ENCODE peak calls at places on chromosome 9, in seven cellular contexts. V is CD8-positive, alpha-beta T cell; G is A549; B is stomach; O is chondrocyte; X is progenitor cell of endocrine pancreas; M is left ventricle myocardium inferior. F is an unnamed sample.

GRCh38 chr9:336039-336438 is 121.4 kb downstream of the DOCK8 start:
- DNase-seq in V (no peak), B (peak), M (no peak), O (no peak), X (peak), G (no peak), F (no peak)

GRCh38 chr9:116039893-116040292 is 113.7 kb upstream of the PAPPA start:
- DNase-seq in X (no peak), B (no peak), V (no peak), M (no peak), G (no peak), O (no peak), F (no peak)

GRCh38 chr9:655875-656274 is 185.6 kb upstream of the DMRT1 start:
- DNase-seq in B (peak), O (no peak), M (peak), X (no peak), V (no peak), G (no peak), F (no peak)

GRCh38 chr9:15355669-15356068 is 48.7 kb upstream of the TTC39B start:
- DNase-seq in M (no peak), V (no peak), B (no peak), O (no peak), G (no peak), X (no peak), F (no peak)

GRCh38 chr9:124786881-124787573 is 10.1 kb downstream of the OLFML2A start:
- DNase-seq in V (no peak), O (peak), G (no peak), B (peak), X (no peak), M (no peak), F (no peak)

GRCh38 chr9:109307380-109308240 is 13.2 kb downstream of the EPB41L4B start:
- DNase-seq in G (peak), V (no peak), M (no peak), B (peak), O (no peak), X (no peak), F (no peak)

GRCh38 chr9:76369583-76369982 is 24.6 kb downstream of the RFK start:
- DNase-seq in V (no peak), X (no peak), O (no peak), M (no peak), B (peak), G (no peak), F (no peak)

GRCh38 chr9:72442212-72442607 is 77.2 kb upstream of the ZFAND5 start:
- DNase-seq in O (no peak), G (peak), V (no peak), B (no peak), X (no peak), M (no peak), F (no peak)

GRCh38 chr9:24698864-24699518 is 153.3 kb upstream of the IZUMO3 start:
- DNase-seq in B (no peak), V (no peak), M (no peak), O (no peak), X (no peak), G (no peak), F (no peak)

GRCh38 chr9:89661956-89662717 is 57.3 kb downstream of the GADD45G start:
- DNase-seq in X (peak), B (peak), O (peak), M (peak), G (peak), V (no peak), F (peak)

GRCh38 chr9:132160802-132161742 is 786 bp upstream of the NTNG2 start:
- DNase-seq in V (peak), G (peak), B (peak), X (no peak), M (no peak), O (no peak), F (peak)

GRCh38 chr9:93308676-93309075 is 124.7 kb downstream of the WNK2 start:
- DNase-seq in O (no peak), X (no peak), V (no peak), B (peak), M (no peak), G (no peak), F (no peak)

GRCh38 chr9:95185931-95186330 is 131.6 kb downstream of the FANCC start:
- DNase-seq in X (no peak), G (no peak), O (no peak), M (no peak), V (no peak), B (no peak), F (no peak)

GRCh38 chr9:95181226-95181818 is 136.2 kb downstream of the FANCC start:
- DNase-seq in O (no peak), M (no peak), G (peak), X (no peak), B (no peak), V (no peak), F (no peak)

GRCh38 chr9:95177617-95178016 is 139.9 kb downstream of the FANCC start:
- DNase-seq in X (no peak), G (no peak), M (no peak), O (no peak), V (no peak), B (no peak), F (no peak)

GRCh38 chr9:95181845-95182244 is 135.7 kb downstream of the FANCC start:
- DNase-seq in V (no peak), M (no peak), G (no peak), X (no peak), B (no peak), O (no peak), F (no peak)

DNA sequence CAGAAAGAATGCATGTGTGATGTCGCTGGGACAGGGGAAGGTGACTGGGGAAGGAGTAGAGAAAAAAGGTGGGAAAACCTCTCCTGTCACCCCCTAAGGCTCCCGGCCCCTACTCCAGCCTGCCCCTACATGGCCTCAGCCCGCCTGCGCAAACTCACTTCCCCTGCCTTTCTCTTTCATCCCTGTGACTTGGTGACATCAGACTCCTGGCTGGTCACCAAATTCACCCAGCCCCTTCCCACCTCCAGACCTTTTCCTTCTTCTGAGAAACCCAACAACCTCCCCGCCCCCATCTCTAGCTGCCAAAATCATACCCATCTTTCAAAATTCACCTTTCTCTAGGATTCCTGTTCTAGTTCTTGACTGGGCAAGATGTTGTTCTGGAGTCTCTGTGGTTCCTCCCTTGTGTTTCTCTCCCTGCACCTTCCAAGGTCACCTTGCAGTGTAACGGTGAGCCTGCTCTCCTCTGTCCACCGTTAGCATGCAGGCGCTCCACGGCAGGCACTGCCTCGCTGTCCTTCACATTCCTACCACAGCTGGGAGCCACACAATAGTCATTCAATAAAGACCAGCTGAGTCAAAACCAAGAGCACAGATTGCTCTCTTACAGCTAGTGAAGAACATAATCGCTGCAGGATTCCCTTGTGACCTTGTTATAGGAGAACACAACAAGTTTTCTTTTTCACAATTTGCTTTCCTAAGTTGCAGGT is 134.5 kb downstream of the FANCC start:
- DNase-seq in B (no peak), G (no peak), V (no peak), X (no peak), O (no peak), M (no peak), F (no peak)
- TF ChIP-seq CTCF in B (no peak), G (no peak), V (no peak), X (peak), O (peak), M (peak), F (no peak)

GRCh38 chr9:121736964-121737462 is 85.6 kb downstream of the DAB2IP start:
- DNase-seq in M (peak), G (peak), X (no peak), V (no peak), O (no peak), B (peak), F (no peak)

GRCh38 chr9:121734465-121734864 is 83.0 kb downstream of the DAB2IP start:
- DNase-seq in G (no peak), O (no peak), M (no peak), X (no peak), V (no peak), B (no peak), F (no peak)

GRCh38 chr9:121735065-121735791 is 83.8 kb downstream of the DAB2IP start:
- DNase-seq in B (no peak), M (no peak), O (no peak), V (no peak), G (peak), X (no peak), F (no peak)

GRCh38 chr9:121736147-121736721 is 84.8 kb downstream of the DAB2IP start:
- DNase-seq in V (no peak), X (peak), G (peak), B (peak), O (no peak), M (peak), F (no peak)

DNA sequence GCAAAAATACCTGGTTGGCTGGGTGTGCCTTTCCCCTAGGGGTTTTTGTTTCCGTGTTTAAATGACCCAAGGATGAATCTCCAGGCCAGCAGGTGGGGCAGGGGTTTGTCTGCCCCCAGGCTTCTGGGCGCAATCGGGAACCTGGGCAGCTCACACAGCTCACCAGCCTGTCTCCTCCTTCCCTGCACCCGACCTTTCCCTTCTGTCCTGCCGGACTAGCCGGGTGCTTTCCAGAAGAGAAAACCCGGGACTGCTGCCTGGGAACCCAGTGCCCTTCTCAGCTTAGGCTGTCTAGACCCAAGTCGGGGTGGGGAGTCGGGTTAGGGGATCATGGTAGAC is 84.3 kb downstream of the DAB2IP start:
- DNase-seq in X (no peak), O (no peak), V (no peak), G (peak), B (no peak), M (no peak), F (no peak)
- TF ChIP-seq CTCF in X (no peak), O (no peak), V (no peak), G (no peak), B (no peak), M (no peak), F (no peak)

GRCh38 chr9:100602302-100602930 is 24.5 kb downstream of the CAVIN4 start:
- DNase-seq in X (peak), B (no peak), O (no peak), G (peak), M (no peak), V (no peak), F (no peak)
- TF ChIP-seq CTCF in X (peak), B (peak), O (peak), G (peak), M (peak), V (no peak), F (no peak)

DNA sequence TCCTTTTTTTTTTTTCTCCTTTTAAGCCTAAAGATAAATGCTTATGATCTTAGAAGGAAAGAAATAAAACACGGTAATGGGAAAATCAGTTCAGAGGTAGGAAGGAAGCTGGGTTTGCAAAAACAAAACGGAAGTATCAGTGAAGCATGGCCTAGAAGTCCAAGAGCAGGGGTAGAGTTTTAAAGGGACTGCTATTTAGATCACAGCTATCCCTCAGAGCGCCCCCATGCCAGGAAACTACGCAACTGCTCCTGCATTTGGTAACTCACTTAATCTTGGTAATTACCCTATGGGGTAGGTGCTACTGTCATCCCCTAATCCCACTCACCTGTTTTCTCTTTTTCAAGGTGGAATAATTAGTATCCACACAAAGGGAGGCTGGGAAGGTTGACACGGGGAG is 16.0 kb downstream of the TLE1 start:
- DNase-seq in V (no peak), B (no peak), G (no peak), O (no peak), X (no peak), M (no peak), F (no peak)
- TF ChIP-seq CTCF in V (no peak), B (no peak), G (no peak), O (no peak), X (no peak), M (no peak), F (no peak)

DNA sequence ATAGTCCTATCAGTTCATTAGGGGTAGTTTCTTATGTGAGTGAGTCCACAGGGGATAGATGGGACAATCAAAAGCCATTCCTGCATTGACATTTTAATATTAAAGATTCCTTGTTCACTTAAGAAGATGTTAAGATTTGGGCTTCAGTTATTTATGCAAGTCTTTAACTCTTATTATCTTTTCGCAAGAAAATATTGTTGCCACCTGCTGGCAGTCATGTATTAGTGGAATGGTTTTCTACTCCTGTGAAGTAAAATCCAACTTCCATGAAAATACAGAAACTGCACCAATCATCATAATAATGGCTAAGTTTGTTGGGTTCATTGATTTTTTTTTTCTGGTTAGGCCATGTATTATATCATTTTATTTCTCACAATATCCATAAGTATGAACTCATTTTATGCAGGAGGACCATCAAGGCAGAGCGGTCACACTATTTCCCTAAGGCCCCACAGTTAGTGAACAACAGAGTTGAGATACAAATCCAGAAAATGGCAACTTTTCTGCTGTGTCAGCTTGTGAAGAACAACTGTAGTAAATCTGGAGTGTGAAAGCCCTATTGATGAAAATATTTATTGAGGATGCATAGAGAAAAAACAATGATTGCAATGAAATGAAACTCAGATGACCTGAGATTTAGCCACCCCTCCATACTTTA is 88.5 kb upstream of the TXNDC8 start:
- DNase-seq in B (no peak), V (no peak), O (no peak), X (no peak), G (no peak), M (no peak), F (no peak)
- TF ChIP-seq CTCF in B (peak), V (no peak), O (peak), X (peak), G (peak), M (peak), F (no peak)

DNA sequence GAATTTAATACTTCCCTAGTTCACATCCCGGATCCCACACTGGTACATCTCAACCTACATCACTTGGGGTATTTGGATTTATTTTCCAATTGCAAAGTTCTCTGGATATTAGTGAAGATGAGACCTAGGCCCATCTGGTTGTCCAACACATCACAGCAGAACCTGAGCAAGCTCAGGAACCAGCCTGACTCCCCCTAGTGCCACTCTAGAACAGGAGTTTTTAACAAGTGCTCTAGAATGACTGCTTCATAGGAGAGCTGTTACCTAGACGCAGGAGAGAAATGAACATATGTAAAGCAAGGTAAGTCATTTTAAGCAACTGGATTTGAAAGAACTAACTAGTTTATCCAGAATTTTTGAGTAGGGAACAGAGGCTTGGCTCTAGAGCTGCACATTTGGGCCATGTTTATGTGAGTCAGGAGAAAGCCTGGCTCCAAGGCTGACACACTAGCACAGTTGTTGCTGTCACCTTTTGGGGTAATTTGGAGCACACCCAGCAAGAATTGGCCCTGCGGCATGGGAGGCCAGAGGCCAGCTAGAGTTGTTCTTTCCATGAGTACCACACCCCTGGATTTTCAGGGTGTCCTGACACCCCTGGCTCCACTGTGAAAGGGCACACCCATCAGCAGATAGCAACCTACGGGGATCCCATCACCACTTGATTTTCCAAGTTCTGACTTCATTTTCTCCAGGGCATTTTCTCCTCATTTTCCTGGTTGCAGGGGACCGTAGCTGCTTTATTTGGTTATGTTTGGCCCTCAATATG is 110.9 kb upstream of the LPAR1 start:
- DNase-seq in G (no peak), O (no peak), X (no peak), B (no peak), V (no peak), M (peak), F (no peak)
- TF ChIP-seq CTCF in G (peak), O (peak), X (no peak), B (no peak), V (no peak), M (no peak), F (no peak)